ENCODE peak calls at places on chromosome 1, in seven cellular contexts. O is Peyer's patch, E is stomach, N is NB4, S is breast epithelium, L is uterus, B is suprapubic skin. H is an unnamed sample.

GRCh38 chr1:172322219-172323061 is 98.0 kb upstream of the C1orf105 start:
- DNase-seq in N (no peak), L (peak), O (no peak), E (no peak), B (peak), S (peak), H (peak)

GRCh38 chr1:9275161-9275560 is 17.5 kb upstream of the SPSB1 start:
- DNase-seq in S (no peak), B (no peak), O (no peak), E (no peak), L (no peak), N (no peak), H (no peak)

GRCh38 chr1:112513112-112513870 is 4.5 kb downstream of the WNT2B start:
- DNase-seq in B (no peak), E (peak), N (no peak), L (no peak), S (no peak), O (no peak), H (no peak)

GRCh38 chr1:151574575-151575529 is 34.7 kb downstream of the TUFT1 start:
- DNase-seq in O (no peak), L (no peak), B (peak), E (peak), S (no peak), N (peak), H (no peak)

GRCh38 chr1:224626042-224626441 is 9.9 kb downstream of the CNIH3 start:
- DNase-seq in B (no peak), L (no peak), O (no peak), N (no peak), S (no peak), E (no peak), H (no peak)

GRCh38 chr1:226072347-226072746 is 9.8 kb downstream of the H3-3A start:
- DNase-seq in B (no peak), E (no peak), L (no peak), S (no peak), O (no peak), N (no peak), H (no peak)

GRCh38 chr1:76300556-76300955 is 226.0 kb downstream of the ST6GALNAC3 start:
- DNase-seq in O (no peak), N (no peak), B (no peak), S (no peak), L (no peak), E (no peak), H (no peak)

GRCh38 chr1:16124377-16125087 is 31.3 kb downstream of the EPHA2 start:
- DNase-seq in S (no peak), E (no peak), L (no peak), O (peak), B (no peak), N (no peak), H (no peak)

GRCh38 chr1:32241011-32241763 is 5.8 kb upstream of the FAM167B start:
- DNase-seq in E (peak), N (peak), B (peak), L (peak), S (peak), O (peak), H (peak)

GRCh38 chr1:239997515-239998311 is 94.0 kb upstream of the FMN2 start:
- DNase-seq in B (no peak), N (no peak), L (no peak), E (no peak), S (no peak), O (no peak), H (no peak)

GRCh38 chr1:244322181-244322580 is 129.5 kb downstream of the ADSS2 start:
- DNase-seq in N (peak), S (no peak), L (no peak), O (no peak), E (no peak), B (no peak), H (peak)

GRCh38 chr1:182588460-182589396 is at the start of gene RNASEL:
- DNase-seq in O (peak), S (peak), L (peak), B (peak), N (peak), E (peak), H (peak)
- TF ChIP-seq POLR2A in O (no peak), S (peak), L (no peak), B (no peak), N (peak), E (no peak), H (no peak)

GRCh38 chr1:209609403-209610377 is 26.2 kb downstream of the CAMK1G start:
- DNase-seq in S (no peak), O (no peak), N (no peak), B (peak), L (no peak), E (no peak), H (no peak)
- TF ChIP-seq POLR2A in S (no peak), O (no peak), N (no peak), B (no peak), L (no peak), E (no peak), H (no peak)

GRCh38 chr1:231162970-231163830 is 1.3 kb downstream of the TRIM67 start:
- DNase-seq in B (no peak), N (no peak), L (no peak), O (no peak), E (no peak), S (no peak), H (no peak)

GRCh38 chr1:231161711-231162299 is at the start of gene TRIM67:
- DNase-seq in S (no peak), B (no peak), O (no peak), L (no peak), N (no peak), E (no peak), H (no peak)

GRCh38 chr1:231160851-231161710 is 777 bp upstream of the TRIM67 start:
- DNase-seq in O (no peak), N (no peak), E (no peak), L (no peak), B (no peak), S (no peak), H (no peak)

GRCh38 chr1:231163831-231164427 is 2.1 kb downstream of the TRIM67 start:
- DNase-seq in L (no peak), O (no peak), E (no peak), N (no peak), B (no peak), S (no peak), H (no peak)

GRCh38 chr1:231162300-231162969 is 577 bp downstream of the TRIM67 start:
- DNase-seq in N (peak), B (no peak), E (peak), S (no peak), O (no peak), L (no peak), H (no peak)
- TF ChIP-seq POLR2A in N (no peak), B (no peak), E (no peak), S (no peak), O (no peak), L (no peak), H (no peak)

GRCh38 chr1:33341190-33341589 is 20.3 kb upstream of the A3GALT2 start:
- DNase-seq in L (no peak), E (no peak), O (no peak), N (no peak), S (no peak), B (no peak), H (no peak)

GRCh38 chr1:33339413-33339812 is 18.5 kb upstream of the A3GALT2 start:
- DNase-seq in L (no peak), E (no peak), S (no peak), O (no peak), B (no peak), N (no peak), H (no peak)

GRCh38 chr1:33343539-33343938 is 22.6 kb upstream of the A3GALT2 start:
- DNase-seq in L (no peak), E (no peak), N (no peak), S (no peak), O (no peak), B (no peak), H (no peak)

GRCh38 chr1:33344896-33345295 is 24.0 kb upstream of the A3GALT2 start:
- DNase-seq in E (no peak), O (no peak), N (no peak), B (no peak), L (no peak), S (no peak), H (no peak)

DNA sequence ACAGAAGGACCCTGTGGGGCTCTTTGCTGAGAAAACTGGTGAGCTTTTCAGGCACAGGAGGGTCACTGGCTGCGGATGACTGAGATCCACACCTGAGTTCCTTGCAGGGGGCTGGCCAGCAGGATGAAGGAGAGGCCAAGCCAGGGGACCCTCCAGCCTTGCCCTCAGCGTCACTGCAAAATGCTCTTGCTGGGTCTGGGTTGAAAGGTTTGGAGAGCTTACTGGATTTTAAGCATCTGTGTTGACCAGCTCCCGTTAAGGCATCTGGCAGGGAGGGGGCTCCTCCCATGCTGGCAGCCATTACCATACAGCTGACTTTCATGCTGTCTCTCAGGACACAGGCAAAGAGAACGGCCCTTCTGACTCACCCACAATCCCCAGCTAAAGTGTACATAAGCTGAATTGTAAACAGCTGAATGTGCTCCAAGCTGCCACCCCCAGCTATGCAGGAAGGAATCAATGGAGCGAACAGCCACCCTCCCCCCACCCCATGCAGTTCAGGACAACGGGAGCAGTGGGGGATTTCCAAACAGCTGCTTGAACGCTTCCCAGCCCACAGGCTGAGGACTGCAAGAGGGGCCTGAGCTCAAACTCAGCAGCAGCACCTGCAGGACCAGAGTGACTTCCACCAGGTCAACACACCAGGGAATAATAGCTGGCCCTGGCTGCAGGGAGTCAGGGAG is 21.3 kb upstream of the A3GALT2 start:
- DNase-seq in L (peak), S (peak), E (peak), B (peak), N (no peak), O (peak), H (peak)
- TF ChIP-seq POLR2A in L (no peak), S (no peak), E (no peak), B (no peak), N (no peak), O (no peak), H (no peak)

DNA sequence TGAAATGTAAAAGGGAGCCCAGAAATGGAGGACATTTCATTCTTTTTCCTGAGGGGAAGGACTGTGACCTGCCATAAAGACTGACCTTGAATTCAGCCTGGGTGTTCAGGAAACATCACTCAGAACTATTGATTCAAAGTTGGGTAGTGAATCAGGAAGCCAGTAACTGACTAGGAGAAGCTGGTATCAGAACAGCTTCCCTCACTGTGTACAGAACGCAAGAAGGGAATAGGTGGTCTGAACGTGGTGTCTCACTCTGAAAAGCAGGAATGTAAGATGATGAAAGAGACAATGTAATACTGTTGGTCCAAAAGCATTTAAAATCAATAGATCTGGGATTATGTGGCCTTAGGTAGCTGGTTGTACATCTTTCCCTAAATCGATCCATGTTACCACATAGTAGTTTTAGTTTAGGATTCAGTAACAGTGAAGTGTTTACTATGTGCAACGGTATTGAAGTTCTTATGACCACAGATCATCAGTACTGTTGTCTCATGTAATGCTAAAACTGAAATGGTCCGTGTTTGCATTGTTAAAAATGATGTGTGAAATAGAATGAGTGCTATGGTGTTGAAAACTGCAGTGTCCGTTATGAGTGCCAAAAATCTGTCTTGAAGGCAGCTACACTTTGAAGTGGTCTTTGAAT is 2.9 kb downstream of the RGS2 start:
- DNase-seq in E (no peak), S (no peak), L (no peak), O (no peak), B (no peak), N (no peak), H (no peak)
- TF ChIP-seq POLR2A in E (no peak), S (no peak), L (no peak), O (peak), B (no peak), N (no peak), H (no peak)

H was measured in lower leg skin.